ENCODE peak calls at places on chromosomes 12 and 14, in six cellular contexts. Q is BJ, W is lower lobe of right lung, I is breast epithelium, F is PC-9, D is cardiac muscle cell. K is an unnamed sample.
A peak's percentile ranks its signal among the peaks of the same experiment; 100 is the strongest.

GRCh38 chr14:64721899-64722298 is 17.7 kb downstream of the PLEKHG3 start:
- DNase-seq in Q (no peak), W (no peak), I (peak; percentile 41), F (no peak), D (no peak), K (no peak)

GRCh38 chr12:120164293-120164692 is 30.2 kb downstream of the GCN1 start:
- DNase-seq in Q (no peak), W (no peak), I (no peak), F (no peak), D (no peak), K (no peak)

GRCh38 chr14:65403231-65403630 is 9.3 kb upstream of the FUT8 start:
- DNase-seq in Q (peak; percentile 70), W (no peak), I (no peak), F (no peak), D (peak; percentile 59), K (no peak)

GRCh38 chr14:42140001-42140400 is 533.3 kb downstream of the LRFN5 start:
- DNase-seq in Q (no peak), W (no peak), I (no peak), F (no peak), D (no peak), K (no peak)

GRCh38 chr12:127677537-127678131 is 589.3 kb upstream of the TMEM132C start:
- DNase-seq in Q (peak; percentile 41), W (peak; percentile 54), I (no peak), F (peak; percentile 46), D (peak; percentile 46), K (peak; percentile 26)

GRCh38 chr14:72594099-72594901 is 299.6 kb downstream of the DPF3 start:
- DNase-seq in Q (no peak), W (no peak), I (no peak), F (no peak), D (no peak), K (no peak)

GRCh38 chr12:110869803-110870202 is 23.0 kb downstream of the CCDC63 start:
- DNase-seq in Q (no peak), W (no peak), I (no peak), F (no peak), D (no peak), K (no peak)

GRCh38 chr14:55398679-55399078 is 13.0 kb downstream of the ATG14 start:
- DNase-seq in Q (peak; percentile 91), W (no peak), I (no peak), F (peak; percentile 30), D (peak; percentile 95), K (peak; percentile 94)

GRCh38 chr14:30355431-30355913 is 203.5 kb upstream of the G2E3 start:
- DNase-seq in Q (no peak), W (no peak), I (no peak), F (no peak), D (peak; percentile 8), K (no peak)

GRCh38 chr14:80428171-80428570 is 216.9 kb upstream of the DIO2 start:
- DNase-seq in Q (no peak), W (no peak), I (no peak), F (no peak), D (peak; percentile 64), K (no peak)

GRCh38 chr14:34701808-34702207 is 12.6 kb downstream of the CFL2 start:
- DNase-seq in Q (no peak), W (no peak), I (no peak), F (no peak), D (no peak), K (no peak)

GRCh38 chr14:59359451-59360124 is 105.6 kb downstream of the GPR135 start:
- DNase-seq in Q (no peak), W (no peak), I (no peak), F (no peak), D (peak; percentile 61), K (no peak)

GRCh38 chr12:51351913-51352532 is 5.5 kb upstream of the CELA1 start:
- DNase-seq in Q (no peak), W (peak; percentile 49), I (no peak), F (peak; percentile 55), D (peak; percentile 84), K (no peak)

DNA sequence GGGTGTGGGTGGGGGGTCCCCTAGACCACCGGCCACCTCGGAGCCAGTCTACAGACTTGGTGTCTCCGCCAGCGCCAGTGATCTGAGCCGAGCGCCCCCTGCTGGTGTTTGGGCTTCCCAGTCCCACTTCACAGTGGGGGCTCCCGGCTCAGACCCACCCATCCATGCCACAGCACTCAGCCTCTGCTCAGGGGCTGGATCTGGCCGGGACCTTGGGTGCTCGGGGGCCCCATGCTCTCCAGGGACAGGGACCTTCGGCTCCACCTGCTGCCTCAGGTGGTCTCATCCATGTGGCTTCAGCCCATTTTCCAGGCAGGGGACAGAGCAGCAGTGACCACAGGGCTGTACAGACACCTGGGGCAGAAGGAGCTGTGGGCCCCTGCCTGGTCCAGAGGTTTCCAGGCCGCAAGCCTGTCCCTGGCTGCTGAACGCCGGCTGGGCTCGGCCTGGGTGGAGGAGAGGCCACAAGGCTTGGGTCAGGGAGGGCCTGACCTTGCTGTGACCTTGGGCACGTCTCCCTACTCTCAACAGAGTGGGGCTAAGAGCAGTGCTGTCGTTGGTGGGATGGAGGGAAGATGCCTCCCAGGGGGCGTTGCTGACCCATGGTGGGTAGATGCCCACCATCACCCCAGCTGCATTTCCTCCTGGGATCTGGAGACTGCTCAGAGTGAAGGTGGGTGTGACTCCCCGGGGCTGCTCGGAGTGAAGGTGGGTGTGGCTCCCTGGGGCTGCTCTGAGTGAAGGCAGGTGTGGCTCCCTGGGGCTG is 86.3 kb downstream of the KIF26A start:
- DNase-seq in Q (no peak), W (peak; percentile 51), I (no peak), F (no peak), D (no peak), K (no peak)
- TF ChIP-seq CTCF in Q (peak; percentile 17), W (peak; percentile 55), I (no peak), F (no peak), D (peak; percentile 40), K (peak; percentile 18)

DNA sequence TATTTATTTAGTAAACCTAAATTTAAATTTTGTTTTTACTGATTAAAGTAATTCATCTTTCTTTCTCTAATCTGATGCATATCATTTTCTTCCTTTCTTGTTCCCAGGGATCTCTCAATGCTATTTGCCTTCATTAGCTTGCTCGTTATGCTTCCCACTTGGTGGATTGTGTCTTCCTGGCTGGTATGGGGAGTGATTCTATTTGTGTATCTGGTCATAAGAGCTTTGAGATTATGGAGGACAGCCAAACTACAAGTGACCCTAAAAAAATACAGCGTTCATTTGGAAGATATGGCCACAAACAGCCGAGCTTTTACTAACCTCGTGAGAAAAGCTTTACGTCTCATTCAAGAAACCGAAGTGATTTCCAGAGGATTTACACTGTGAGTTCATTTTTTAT is 48.6 kb downstream of the VEZT start:
- DNase-seq in Q (no peak), W (no peak), I (no peak), F (no peak), D (no peak), K (no peak)
- H3K27me3 ChIP-seq in Q (no peaks in the 10 kb centered on the region), W (no peaks in the 10 kb centered on the region), I (no peaks in the 10 kb centered on the region), F (no peaks in the 10 kb centered on the region), D (no peaks in the 10 kb centered on the region), K (no peaks in the 10 kb centered on the region)

DNA sequence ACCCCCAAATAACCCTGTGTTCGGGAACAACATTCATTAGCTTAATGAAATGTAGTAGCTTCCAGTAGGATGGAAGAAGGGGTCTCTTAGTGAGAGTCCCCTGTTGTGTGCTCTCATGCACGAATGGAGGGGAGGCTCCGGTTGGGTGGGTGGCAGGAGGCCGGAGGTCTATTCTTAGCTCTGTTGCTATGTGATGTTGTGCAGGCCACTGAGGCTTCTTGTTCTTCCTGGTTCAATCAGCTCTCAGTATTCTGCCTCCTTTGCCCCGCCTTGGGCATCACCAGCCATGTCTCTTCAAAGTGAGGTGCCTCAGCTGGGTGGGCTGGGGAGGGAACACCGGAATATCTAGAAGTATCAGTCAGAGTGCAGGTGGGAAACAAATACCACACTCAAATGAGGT is 50.8 kb downstream of the KCNA1 start:
- DNase-seq in Q (no peak), W (no peak), I (no peak), F (no peak), D (no peak), K (no peak)
- H3K4me3 ChIP-seq in Q (no peak overlapping the region), W (no peak overlapping the region), I (no peak overlapping the region), F (no peak overlapping the region), D (no peak overlapping the region), K (no peak overlapping the region)

GRCh38 chr14:66662374-66662773 is 154.4 kb downstream of the GPHN start:
- DNase-seq in Q (no peak), W (no peak), I (no peak), F (peak; percentile 6), D (peak; percentile 29), K (no peak)
- TF ChIP-seq CTCF in Q (peak; percentile 52), W (peak; percentile 32), I (no peak), F (peak; percentile 50), D (peak; percentile 62), K (peak; percentile 31)